ENCODE peak calls at places on chromosomes 2 and 18, in seven cellular contexts. M is KBM-7; E is HuH-7.5; I is AG04449; G is CD4-positive, CD25-positive, alpha-beta regulatory T cell; J is stimulated activated naive CD8-positive, alpha-beta T cell treated with anti-CD3 and anti-CD28 coated beads, Interleukin-15, amount 100 ng/mL, for 72 hours; V is activated naive CD8-positive, alpha-beta T cell treated with anti-CD3 and anti-CD28 coated beads, Interleukin-2, amount 50 U/mL, for 24 hours. C is an unnamed sample.

GRCh38 chr2:11368059-11368572 is 23.7 kb upstream of the ROCK2 start:
- DNase-seq in V (no peak), M (no peak), J (no peak), G (no peak), E (no peak), I (no peak), C (no peak)

GRCh38 chr2:174874081-174874480 is 109.8 kb upstream of the CHRNA1 start:
- DNase-seq in J (no peak), I (no peak), M (no peak), V (no peak), E (no peak), G (no peak), C (no peak)

GRCh38 chr2:133130548-133131246 is 437.6 kb downstream of the NCKAP5 start:
- DNase-seq in G (no peak), J (no peak), M (peak; percentile 13), V (no peak), I (no peak), E (no peak), C (no peak)

GRCh38 chr18:76953186-76953982 is 131.0 kb downstream of the ZNF236 start:
- DNase-seq in M (no peak), I (no peak), G (no peak), E (no peak), J (no peak), V (no peak), C (no peak)

GRCh38 chr2:198546091-198546490 is 741.7 kb downstream of the PLCL1 start:
- DNase-seq in E (no peak), J (no peak), V (no peak), I (no peak), G (no peak), M (no peak), C (no peak)

GRCh38 chr2:31440764-31441163 is 26.2 kb upstream of the XDH start:
- DNase-seq in V (no peak), J (no peak), G (no peak), M (no peak), E (no peak), I (peak; percentile 85), C (no peak)

GRCh38 chr2:211996857-211997256 is 541.7 kb downstream of the ERBB4 start:
- DNase-seq in V (no peak), M (no peak), J (no peak), I (no peak), E (no peak), G (no peak), C (no peak)

GRCh38 chr2:43790118-43790517 is 16.3 kb downstream of the DYNC2LI1 start:
- DNase-seq in I (no peak), E (no peak), J (no peak), V (no peak), M (no peak), G (no peak), C (no peak)

GRCh38 chr18:34595673-34596072 is 114.4 kb upstream of the DTNA start:
- DNase-seq in V (no peak), J (no peak), M (no peak), I (no peak), G (no peak), E (no peak), C (no peak)

GRCh38 chr2:112048887-112049286 is 6.2 kb upstream of the TMEM87B start:
- DNase-seq in V (no peak), I (no peak), G (peak; percentile 70), M (peak; percentile 81), E (peak; percentile 29), J (peak; percentile 27), C (peak; percentile 45)

GRCh38 chr2:14288016-14288415 is 344.5 kb upstream of the LRATD1 start:
- DNase-seq in I (no peak), J (no peak), M (no peak), G (no peak), V (no peak), E (no peak), C (no peak)

GRCh38 chr18:26510337-26510736 is 38.0 kb downstream of the KCTD1 start:
- DNase-seq in M (no peak), E (no peak), G (no peak), I (no peak), J (no peak), V (no peak), C (no peak)

GRCh38 chr2:44120428-44120827 is 48.2 kb upstream of the PPM1B start:
- DNase-seq in J (peak; percentile 16), I (peak; percentile 71), G (peak; percentile 50), V (no peak), E (no peak), M (peak; percentile 80), C (no peak)

GRCh38 chr18:2894131-2894840 is 47.5 kb downstream of the EMILIN2 start:
- DNase-seq in E (peak; percentile 79), J (no peak), G (no peak), I (no peak), V (no peak), M (no peak), C (no peak)

GRCh38 chr2:95277246-95277906 is 3.1 kb downstream of the PROM2 start:
- DNase-seq in G (no peak), E (no peak), I (no peak), V (no peak), J (no peak), M (no peak), C (no peak)

GRCh38 chr2:9408641-9409151 is 14.6 kb downstream of the ITGB1BP1 start:
- DNase-seq in G (no peak), V (no peak), J (no peak), M (peak; percentile 10), I (no peak), E (no peak), C (no peak)

GRCh38 chr18:37383036-37383788 is 182.4 kb downstream of the CELF4 start:
- DNase-seq in E (no peak), M (no peak), G (no peak), J (no peak), V (no peak), I (no peak), C (no peak)

GRCh38 chr2:81260320-81260719 is 955.8 kb upstream of the LRRTM1 start:
- DNase-seq in M (no peak), E (no peak), V (no peak), I (no peak), J (no peak), G (no peak), C (no peak)

GRCh38 chr2:208657468-208657867 is 250.9 kb downstream of the PTH2R start:
- DNase-seq in I (no peak), E (no peak), G (no peak), J (no peak), V (no peak), M (no peak), C (no peak)

GRCh38 chr18:12886498-12887126 is 2.6 kb upstream of the PTPN2 start:
- DNase-seq in E (no peak), J (no peak), G (peak; percentile 39), M (peak; percentile 41), I (no peak), V (no peak), C (peak; percentile 21)

GRCh38 chr18:79442508-79443221 is 46.9 kb downstream of the NFATC1 start:
- DNase-seq in G (no peak), I (no peak), J (no peak), V (no peak), E (no peak), M (no peak), C (no peak)

GRCh38 chr2:13005761-13006336 is 289.1 kb downstream of the TRIB2 start:
- DNase-seq in G (no peak), V (no peak), J (no peak), I (no peak), M (peak; percentile 3), E (no peak), C (no peak)

GRCh38 chr2:190267302-190267701 is 52.3 kb downstream of the HIBCH start:
- DNase-seq in E (no peak), I (no peak), V (no peak), J (no peak), G (no peak), M (no peak), C (no peak)

GRCh38 chr2:120983344-120983743 is 247.7 kb downstream of the GLI2 start:
- DNase-seq in J (no peak), G (no peak), M (no peak), I (no peak), V (no peak), E (no peak), C (no peak)

GRCh38 chr2:212520340-212520739 is 18.3 kb downstream of the ERBB4 start:
- DNase-seq in V (no peak), I (no peak), G (no peak), M (no peak), J (no peak), E (no peak), C (no peak)

GRCh38 chr2:120539937-120540718 is 194.2 kb downstream of the INHBB start:
- DNase-seq in I (peak; percentile 87), M (no peak), G (no peak), V (no peak), E (peak; percentile 75), J (no peak), C (no peak)

GRCh38 chr2:149799296-149799695 is 211.7 kb upstream of the MMADHC start:
- DNase-seq in E (no peak), M (no peak), I (no peak), V (no peak), G (no peak), J (no peak), C (no peak)

GRCh38 chr18:49052891-49053644 is 102.3 kb upstream of the SMAD7 start:
- DNase-seq in V (peak; percentile 32), G (peak; percentile 46), J (no peak), M (peak; percentile 98), I (peak; percentile 92), E (no peak), C (peak; percentile 10)

GRCh38 chr2:159922563-159922962 is 124.6 kb upstream of the CD302 start:
- DNase-seq in E (no peak), V (no peak), M (no peak), G (no peak), J (no peak), I (no peak), C (no peak)

C was measured in germinal center.